ENCODE peak calls at places on chromosomes 1 and 21, in six cellular contexts. One of them, this sample, is unnamed.

GRCh38 chr1:85464497-85465098 is 361 bp downstream of the DDAH1 start:
- DNase-seq in astrocyte of the spinal cord: peak
- DNase-seq in aorta: peak
- DNase-seq in colonic mucosa: peak
- DNase-seq in NT2/D1: no peak
- DNase-seq in Peyer's patch: peak
- DNase-seq in this sample: peak

GRCh38 chr21:14119038-14119437 is 91.7 kb downstream of the LIPI start:
- DNase-seq in astrocyte of the spinal cord: no peak
- DNase-seq in aorta: no peak
- DNase-seq in colonic mucosa: no peak
- DNase-seq in NT2/D1: no peak
- DNase-seq in Peyer's patch: no peak
- DNase-seq in this sample: no peak

GRCh38 chr1:221117548-221117951 is 238.3 kb downstream of the HLX start:
- DNase-seq in astrocyte of the spinal cord: peak
- DNase-seq in aorta: no peak
- DNase-seq in colonic mucosa: no peak
- DNase-seq in NT2/D1: no peak
- DNase-seq in Peyer's patch: no peak
- DNase-seq in this sample: peak

GRCh38 chr1:206566976-206567375 is 45.3 kb downstream of the EIF2D start:
- DNase-seq in astrocyte of the spinal cord: no peak
- DNase-seq in aorta: no peak
- DNase-seq in colonic mucosa: no peak
- DNase-seq in NT2/D1: no peak
- DNase-seq in Peyer's patch: no peak
- DNase-seq in this sample: no peak

GRCh38 chr1:3026124-3026523 is 4.9 kb downstream of the ACTRT2 start:
- DNase-seq in astrocyte of the spinal cord: no peak
- DNase-seq in aorta: no peak
- DNase-seq in colonic mucosa: no peak
- DNase-seq in NT2/D1: no peak
- DNase-seq in Peyer's patch: no peak
- DNase-seq in this sample: no peak

GRCh38 chr1:147264158-147264768 is 21.8 kb downstream of the CHD1L start:
- DNase-seq in astrocyte of the spinal cord: peak
- DNase-seq in aorta: no peak
- DNase-seq in colonic mucosa: no peak
- DNase-seq in NT2/D1: no peak
- DNase-seq in Peyer's patch: no peak
- DNase-seq in this sample: no peak

GRCh38 chr1:88998716-88999115 is 6.3 kb upstream of the KYAT3 start:
- DNase-seq in astrocyte of the spinal cord: peak
- DNase-seq in aorta: no peak
- DNase-seq in colonic mucosa: no peak
- DNase-seq in NT2/D1: peak
- DNase-seq in Peyer's patch: no peak
- DNase-seq in this sample: peak

GRCh38 chr1:226706664-226707063 is 32.4 kb downstream of the ITPKB start:
- DNase-seq in astrocyte of the spinal cord: no peak
- DNase-seq in aorta: no peak
- DNase-seq in colonic mucosa: no peak
- DNase-seq in NT2/D1: no peak
- DNase-seq in Peyer's patch: no peak
- DNase-seq in this sample: no peak

GRCh38 chr1:80656011-80656627 is 1144.6 kb upstream of the ADGRL2 start:
- DNase-seq in astrocyte of the spinal cord: peak
- DNase-seq in aorta: no peak
- DNase-seq in colonic mucosa: no peak
- DNase-seq in NT2/D1: peak
- DNase-seq in Peyer's patch: peak
- DNase-seq in this sample: no peak

GRCh38 chr1:119330940-119331263 is 37.7 kb upstream of the HAO2 start:
- DNase-seq in astrocyte of the spinal cord: no peak
- DNase-seq in aorta: no peak
- DNase-seq in colonic mucosa: no peak
- DNase-seq in NT2/D1: no peak
- DNase-seq in Peyer's patch: no peak
- DNase-seq in this sample: no peak

GRCh38 chr1:119331915-119332314 is 36.7 kb upstream of the HAO2 start:
- DNase-seq in astrocyte of the spinal cord: no peak
- DNase-seq in aorta: no peak
- DNase-seq in colonic mucosa: no peak
- DNase-seq in NT2/D1: peak
- DNase-seq in Peyer's patch: no peak
- DNase-seq in this sample: no peak

GRCh38 chr1:119330062-119330939 is 38.3 kb upstream of the HAO2 start:
- DNase-seq in astrocyte of the spinal cord: peak
- DNase-seq in aorta: no peak
- DNase-seq in colonic mucosa: no peak
- DNase-seq in NT2/D1: no peak
- DNase-seq in Peyer's patch: no peak
- DNase-seq in this sample: no peak

GRCh38 chr1:119329521-119329920 is 39.1 kb upstream of the HAO2 start:
- DNase-seq in astrocyte of the spinal cord: no peak
- DNase-seq in aorta: no peak
- DNase-seq in colonic mucosa: no peak
- DNase-seq in NT2/D1: no peak
- DNase-seq in Peyer's patch: no peak
- DNase-seq in this sample: no peak

GRCh38 chr1:119332626-119333025 is 36.0 kb upstream of the HAO2 start:
- DNase-seq in astrocyte of the spinal cord: no peak
- DNase-seq in aorta: no peak
- DNase-seq in colonic mucosa: no peak
- DNase-seq in NT2/D1: no peak
- DNase-seq in Peyer's patch: no peak
- DNase-seq in this sample: no peak
- H3K4me3 ChIP-seq in astrocyte of the spinal cord: no peak
- H3K4me3 ChIP-seq in aorta: no peak
- H3K4me3 ChIP-seq in colonic mucosa: no peak
- H3K4me3 ChIP-seq in NT2/D1: no peak
- H3K4me3 ChIP-seq in Peyer's patch: no peak
- H3K4me3 ChIP-seq in this sample: no peak

GRCh38 chr1:39205781-39206464 is 1.4 kb downstream of the MACF1 start:
- DNase-seq in astrocyte of the spinal cord: peak
- DNase-seq in aorta: no peak
- DNase-seq in colonic mucosa: no peak
- DNase-seq in NT2/D1: no peak
- DNase-seq in Peyer's patch: no peak
- DNase-seq in this sample: no peak

GRCh38 chr1:39205102-39205780 is 746 bp downstream of the MACF1 start:
- DNase-seq in astrocyte of the spinal cord: peak
- DNase-seq in aorta: no peak
- DNase-seq in colonic mucosa: peak
- DNase-seq in NT2/D1: no peak
- DNase-seq in Peyer's patch: peak
- DNase-seq in this sample: no peak

GRCh38 chr1:39199593-39199992 is 4.9 kb upstream of the MACF1 start:
- DNase-seq in astrocyte of the spinal cord: no peak
- DNase-seq in aorta: no peak
- DNase-seq in colonic mucosa: no peak
- DNase-seq in NT2/D1: no peak
- DNase-seq in Peyer's patch: no peak
- DNase-seq in this sample: no peak

DNA sequence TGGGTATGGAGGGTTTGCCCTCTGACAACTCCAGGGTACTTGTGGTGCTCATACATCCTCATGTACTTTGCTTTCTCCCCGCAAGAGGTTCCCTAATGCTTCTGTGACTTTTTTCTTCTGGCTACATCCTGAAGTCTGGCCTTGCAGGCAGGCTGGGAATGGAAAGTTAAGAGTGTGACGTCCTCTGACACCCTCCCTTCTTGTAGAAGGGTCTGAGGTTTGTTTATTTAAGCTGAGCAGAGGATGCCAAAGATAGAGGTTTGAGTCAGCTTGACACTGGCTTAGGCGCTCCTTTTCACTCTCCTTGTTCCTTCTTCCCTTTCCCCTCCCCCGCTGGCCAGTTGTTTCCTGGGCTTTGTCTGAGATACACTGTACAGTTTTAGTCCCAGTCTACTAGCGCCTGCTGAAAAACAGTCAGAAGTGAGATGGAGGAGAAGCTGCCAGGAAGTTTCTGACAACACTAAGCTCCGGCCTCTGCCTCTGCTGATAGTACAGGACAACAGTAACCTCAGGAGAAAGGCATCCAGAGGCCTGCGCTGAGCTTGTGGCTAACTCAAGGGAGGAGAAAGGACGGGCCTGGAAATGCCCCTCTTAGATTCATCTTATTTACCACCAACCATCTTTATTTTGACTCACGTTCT is at the start of gene MACF1:
- DNase-seq in astrocyte of the spinal cord: peak
- DNase-seq in aorta: peak
- DNase-seq in colonic mucosa: peak
- DNase-seq in NT2/D1: no peak
- DNase-seq in Peyer's patch: peak
- DNase-seq in this sample: peak
- H3K4me3 ChIP-seq in astrocyte of the spinal cord: peak
- H3K4me3 ChIP-seq in aorta: peak
- H3K4me3 ChIP-seq in colonic mucosa: peak
- H3K4me3 ChIP-seq in NT2/D1: peak
- H3K4me3 ChIP-seq in Peyer's patch: peak
- H3K4me3 ChIP-seq in this sample: peak

GRCh38 chr21:42108554-42108885 is 37.4 kb downstream of the UMODL1 start:
- DNase-seq in astrocyte of the spinal cord: no peak
- DNase-seq in aorta: no peak
- DNase-seq in colonic mucosa: no peak
- DNase-seq in NT2/D1: no peak
- DNase-seq in Peyer's patch: no peak
- DNase-seq in this sample: no peak
- H3K4me3 ChIP-seq in astrocyte of the spinal cord: no peak
- H3K4me3 ChIP-seq in aorta: no peak
- H3K4me3 ChIP-seq in colonic mucosa: no peak
- H3K4me3 ChIP-seq in NT2/D1: no peak
- H3K4me3 ChIP-seq in Peyer's patch: no peak
- H3K4me3 ChIP-seq in this sample: no peak

DNA sequence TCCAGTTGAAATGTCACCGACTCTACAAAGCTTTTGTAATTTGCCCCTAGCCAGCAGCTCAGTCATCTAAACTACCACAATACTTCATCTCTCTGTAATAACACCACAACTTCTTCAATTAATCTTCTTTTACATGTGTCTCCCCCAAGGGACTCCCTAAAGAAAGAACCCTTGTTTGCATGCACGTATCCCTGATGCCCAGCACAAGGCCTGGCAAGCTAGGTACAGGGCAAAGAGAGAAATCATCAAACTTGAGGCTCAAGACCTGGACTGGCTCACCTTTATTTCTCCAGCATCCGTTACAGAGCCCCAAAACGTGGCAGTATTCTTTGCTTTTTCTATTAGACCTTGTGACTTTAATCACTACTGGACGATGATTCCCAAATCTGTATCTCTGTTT is 2.6 kb downstream of the ZBTB21 start:
- DNase-seq in astrocyte of the spinal cord: no peak
- DNase-seq in aorta: no peak
- DNase-seq in colonic mucosa: no peak
- DNase-seq in NT2/D1: no peak
- DNase-seq in Peyer's patch: no peak
- DNase-seq in this sample: no peak
- H3K4me3 ChIP-seq in astrocyte of the spinal cord: no peak
- H3K4me3 ChIP-seq in aorta: no peak
- H3K4me3 ChIP-seq in colonic mucosa: no peak
- H3K4me3 ChIP-seq in NT2/D1: no peak
- H3K4me3 ChIP-seq in Peyer's patch: no peak
- H3K4me3 ChIP-seq in this sample: no peak

GRCh38 chr1:200525167-200526123 is 95.1 kb downstream of the KIF14 start:
- DNase-seq in astrocyte of the spinal cord: peak
- DNase-seq in aorta: no peak
- DNase-seq in colonic mucosa: no peak
- DNase-seq in NT2/D1: no peak
- DNase-seq in Peyer's patch: no peak
- DNase-seq in this sample: no peak
- H3K4me3 ChIP-seq in astrocyte of the spinal cord: no peak
- H3K4me3 ChIP-seq in aorta: no peak
- H3K4me3 ChIP-seq in colonic mucosa: no peak
- H3K4me3 ChIP-seq in NT2/D1: no peak
- H3K4me3 ChIP-seq in Peyer's patch: no peak
- H3K4me3 ChIP-seq in this sample: no peak

This sample was measured in astrocyte of the cerebellum.